ENCODE peak calls at places on chromosomes 16 and 17, in seven cellular contexts. H, W, R, G, C, K and F are unnamed samples.

GRCh38 chr17:40431231-40431602 is 12.0 kb upstream of the IGFBP4 start:
- DNase-seq in H (no peak), W (no peak), R (no peak), G (no peak), C (no peak), K (no peak), F (no peak)

GRCh38 chr17:48612456-48612853 is 1.6 kb upstream of the HOXB7 start:
- DNase-seq in H (no peak), W (no peak), R (no peak), G (no peak), C (no peak), K (no peak), F (no peak)

GRCh38 chr16:56851671-56852400 is 13.2 kb upstream of the SLC12A3 start:
- DNase-seq in H (no peak), W (no peak), R (peak; percentile 81), G (peak; percentile 82), C (no peak), K (no peak), F (no peak)

GRCh38 chr17:17356931-17357270 is 53.7 kb downstream of the NT5M start:
- DNase-seq in H (no peak), W (no peak), R (no peak), G (no peak), C (no peak), K (no peak), F (no peak)

GRCh38 chr17:72724375-72724774 is 368.1 kb downstream of the SLC39A11 start:
- DNase-seq in H (no peak), W (no peak), R (no peak), G (no peak), C (no peak), K (peak; percentile 64), F (no peak)

GRCh38 chr16:66908116-66908515 is 10.6 kb downstream of the CDH16 start:
- DNase-seq in H (no peak), W (no peak), R (no peak), G (no peak), C (no peak), K (no peak), F (no peak)

GRCh38 chr16:11256657-11257130 is 690 bp upstream of the SOCS1 start:
- DNase-seq in H (no peak), W (no peak), R (peak; percentile 67), G (peak; percentile 71), C (peak; percentile 63), K (peak; percentile 60), F (no peak)

GRCh38 chr17:47251421-47251940 is 2.1 kb upstream of the ITGB3 start:
- DNase-seq in H (no peak), W (no peak), R (peak; percentile 79), G (peak; percentile 29), C (no peak), K (no peak), F (no peak)

GRCh38 chr17:1762233-1762905 is 509 bp downstream of the SERPINF1 start:
- DNase-seq in H (no peak), W (no peak), R (no peak), G (peak; percentile 42), C (no peak), K (no peak), F (no peak)

GRCh38 chr16:79811541-79811940 is 211.0 kb upstream of the MAF start:
- DNase-seq in H (no peak), W (no peak), R (no peak), G (no peak), C (no peak), K (peak; percentile 60), F (no peak)

GRCh38 chr16:23064642-23065041 is 84.6 kb downstream of the USP31 start:
- DNase-seq in H (no peak), W (no peak), R (no peak), G (no peak), C (no peak), K (no peak), F (no peak)

GRCh38 chr16:27264151-27264550 is 4.4 kb downstream of the NSMCE1 start:
- DNase-seq in H (peak; percentile 57), W (no peak), R (peak; percentile 60), G (no peak), C (peak; percentile 76), K (peak; percentile 92), F (no peak)
- H3K79me2 ChIP-seq in H (peaks cover 17% of the 10 kb centered on the region), W (no peaks in the 10 kb centered on the region), R (no peaks in the 10 kb centered on the region), G (peaks cover 4% of the 10 kb centered on the region), C (peaks cover 76% of the 10 kb centered on the region), K (peaks cover 29% of the 10 kb centered on the region), F (no peaks in the 10 kb centered on the region)

DNA sequence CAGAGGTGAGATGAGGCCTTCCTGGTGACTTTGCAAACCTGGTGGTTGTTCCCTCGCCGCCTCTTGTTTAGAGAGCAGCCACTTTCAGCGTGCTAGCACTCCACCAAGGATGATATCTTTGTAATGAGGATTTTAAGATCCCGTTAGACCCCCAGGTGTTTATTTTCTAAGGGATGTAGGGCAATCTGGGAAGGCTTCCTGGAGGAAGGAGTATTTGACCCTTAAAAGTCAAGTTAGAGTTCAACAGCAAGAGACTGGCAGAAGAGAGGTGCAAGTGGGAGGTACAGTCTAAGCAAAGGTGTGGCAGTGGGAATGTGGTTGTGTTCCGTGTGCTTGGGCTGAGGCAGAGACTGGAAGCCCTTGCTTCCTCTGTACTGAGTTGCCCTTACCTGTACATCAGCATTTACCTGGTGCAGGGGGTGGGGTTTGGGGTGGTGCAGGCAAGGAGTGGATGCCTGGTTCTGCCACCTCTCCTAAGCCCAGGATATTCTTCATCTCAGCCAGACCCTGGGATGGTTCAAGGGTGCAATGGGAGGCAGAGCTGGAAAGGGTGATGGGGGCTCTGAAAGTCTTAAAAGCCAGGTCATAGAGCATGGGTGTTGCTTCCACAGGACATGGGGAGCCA is 83.6 kb downstream of the SDR42E1 start:
- DNase-seq in H (no peak), W (peak; percentile 10), R (no peak), G (no peak), C (no peak), K (no peak), F (no peak)
- H3K4me1 ChIP-seq in H (peaks cover 12% of the 10 kb centered on the region), W (peaks cover 2% of the 10 kb centered on the region), R (no peaks in the 10 kb centered on the region), G (no peaks in the 10 kb centered on the region), C (no peaks in the 10 kb centered on the region), K (peaks cover 21% of the 10 kb centered on the region), F (no peaks in the 10 kb centered on the region)

GRCh38 chr17:81417049-81417878 is 22.0 kb downstream of the BAHCC1 start:
- DNase-seq in H (no peak), W (no peak), R (no peak), G (no peak), C (no peak), K (no peak), F (no peak)
- H3K27ac ChIP-seq in H (peak overlapping the region; percentile 84), W (no peak overlapping the region), R (no peak overlapping the region), G (no peak overlapping the region), C (no peak overlapping the region), K (no peak overlapping the region), F (no peak overlapping the region)

GRCh38 chr17:69606142-69606800 is 191.8 kb downstream of the MAP2K6 start:
- DNase-seq in H (no peak), W (no peak), R (no peak), G (no peak), C (no peak), K (no peak), F (no peak)
- H3K79me2 ChIP-seq in H (no peaks in the 10 kb centered on the region), W (no peaks in the 10 kb centered on the region), R (no peaks in the 10 kb centered on the region), G (no peaks in the 10 kb centered on the region), C (no peaks in the 10 kb centered on the region), K (no peaks in the 10 kb centered on the region), F (no peaks in the 10 kb centered on the region)

GRCh38 chr17:80889897-80890550 is 101.6 kb upstream of the CHMP6 start:
- DNase-seq in H (no peak), W (no peak), R (no peak), G (no peak), C (no peak), K (no peak), F (no peak)

GRCh38 chr17:80892900-80893603 is 98.6 kb upstream of the CHMP6 start:
- DNase-seq in H (peak; percentile 53), W (no peak), R (no peak), G (no peak), C (peak; percentile 87), K (peak; percentile 94), F (no peak)

GRCh38 chr17:80890551-80890930 is 101.1 kb upstream of the CHMP6 start:
- DNase-seq in H (no peak), W (no peak), R (no peak), G (no peak), C (no peak), K (no peak), F (no peak)

GRCh38 chr17:80892019-80892855 is 99.4 kb upstream of the CHMP6 start:
- DNase-seq in H (peak; percentile 91), W (no peak), R (no peak), G (no peak), C (peak; percentile 83), K (peak; percentile 98), F (no peak)

DNA sequence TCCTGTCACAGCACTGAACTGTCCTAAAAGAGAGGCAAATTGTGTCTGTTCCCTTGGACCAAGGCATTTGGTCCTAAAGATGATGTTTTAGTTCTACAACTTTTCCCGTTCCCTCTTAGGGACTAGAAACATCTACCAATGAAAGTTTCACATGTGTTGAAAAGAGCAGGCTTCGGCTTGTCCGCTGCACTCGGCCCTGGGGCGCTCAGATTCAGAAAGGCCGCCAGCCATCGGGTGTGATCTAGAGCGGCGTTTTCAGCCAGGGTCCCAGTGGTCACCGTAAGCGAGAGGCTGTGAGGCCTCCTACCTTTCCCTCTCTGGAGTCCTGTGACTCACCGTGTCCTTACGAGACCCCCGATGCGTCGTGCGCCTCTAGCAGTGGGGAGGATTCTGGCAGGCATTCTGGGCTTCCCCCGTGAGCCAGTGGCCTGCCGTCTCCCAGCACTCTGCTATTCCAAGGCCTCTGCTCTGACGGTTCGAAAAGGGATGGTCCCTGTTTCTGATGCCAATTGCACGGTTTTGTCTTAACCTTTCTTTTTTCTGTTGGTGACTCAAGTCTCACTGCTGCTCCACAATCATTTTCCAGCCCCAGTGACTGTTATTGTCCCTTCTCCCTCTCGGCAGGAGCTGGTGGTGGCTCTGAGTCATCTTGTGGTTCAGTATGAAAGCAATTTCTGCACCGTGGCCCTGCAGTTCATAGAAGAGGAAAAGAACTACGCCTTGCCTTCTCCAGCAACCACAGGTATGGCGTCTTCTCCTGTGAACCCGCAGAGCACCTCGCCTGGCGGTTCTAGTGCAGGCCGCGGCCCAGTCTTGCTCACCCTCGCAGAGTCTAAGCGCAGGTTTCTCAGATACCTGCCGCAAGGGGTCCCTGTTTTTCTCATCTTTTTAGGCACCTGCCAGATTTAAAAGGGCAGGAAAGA is 100.3 kb upstream of the CHMP6 start:
- DNase-seq in H (peak; percentile 96), W (no peak), R (no peak), G (no peak), C (peak; percentile 83), K (peak; percentile 95), F (no peak)
- H3K4me1 ChIP-seq in H (peaks cover 37% of the 10 kb centered on the region), W (no peaks in the 10 kb centered on the region), R (no peaks in the 10 kb centered on the region), G (no peaks in the 10 kb centered on the region), C (peaks cover 31% of the 10 kb centered on the region), K (peaks cover 36% of the 10 kb centered on the region), F (no peaks in the 10 kb centered on the region)

DNA sequence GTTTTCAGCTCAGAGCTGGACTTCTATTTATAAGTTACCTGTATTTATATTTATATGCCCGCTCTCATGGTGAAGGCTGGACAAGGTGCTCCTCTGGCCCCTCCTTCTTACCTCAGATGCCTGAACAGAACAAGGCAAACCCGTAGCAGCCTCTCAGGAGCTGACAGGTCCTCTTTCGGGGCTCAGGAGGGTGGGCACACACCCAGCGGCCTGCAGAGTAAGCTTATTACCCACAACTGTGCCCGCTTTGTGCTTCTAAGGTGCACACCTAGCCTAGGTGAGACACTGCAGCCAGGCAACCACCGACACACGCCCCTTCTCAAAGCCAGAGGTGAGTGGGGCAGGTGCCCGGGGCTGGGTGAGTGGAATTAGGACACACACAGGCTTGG is 5.3 kb downstream of the NKIRAS2 start:
- DNase-seq in H (no peak), W (no peak), R (no peak), G (no peak), C (no peak), K (no peak), F (no peak)
- H3K27ac ChIP-seq in H (peak overlapping the region; percentile 66), W (no peak overlapping the region), R (no peak overlapping the region), G (no peak overlapping the region), C (peak overlapping the region; percentile 61), K (no peak overlapping the region), F (peak overlapping the region; percentile 60)

GRCh38 chr17:67388986-67389385 is 11.9 kb downstream of the PITPNC1 start:
- DNase-seq in H (no peak), W (no peak), R (no peak), G (no peak), C (no peak), K (no peak), F (no peak)
- H3K79me2 ChIP-seq in H (peaks cover 62% of the 10 kb centered on the region), W (peaks cover 86% of the 10 kb centered on the region), R (peaks cover 30% of the 10 kb centered on the region), G (peaks cover 99% of the 10 kb centered on the region), C (peaks cover 5% of the 10 kb centered on the region), K (peaks cover 84% of the 10 kb centered on the region), F (peaks cover 57% of the 10 kb centered on the region)